ENCODE peak calls at places on chromosomes 2 and 18, in seven cellular contexts. C is fibroblast of lung, N is body of pancreas, O is heart left ventricle, S is kidney, I is endothelial cell of umbilical vein, A is breast epithelium. E is an unnamed sample.

GRCh38 chr2:32825291-32825712 is 121.5 kb upstream of the LTBP1 start:
- DNase-seq in C (peak), N (peak), O (peak), S (no peak), I (peak), A (no peak), E (no peak)

GRCh38 chr2:225010804-225011203 is 31.5 kb downstream of the DOCK10 start:
- DNase-seq in C (peak), N (no peak), O (no peak), S (no peak), I (peak), A (no peak), E (no peak)

GRCh38 chr2:15939854-15940660 is at the start of gene MYCN:
- DNase-seq in C (no peak), N (no peak), O (no peak), S (no peak), I (peak), A (peak), E (no peak)

GRCh38 chr2:120508581-120509041 is 162.7 kb downstream of the INHBB start:
- DNase-seq in C (peak), N (no peak), O (no peak), S (peak), I (peak), A (no peak), E (no peak)

GRCh38 chr18:12307871-12308385 is at the start of gene TUBB6:
- DNase-seq in C (peak), N (peak), O (peak), S (peak), I (peak), A (peak), E (no peak)

GRCh38 chr2:10091182-10091932 is 11.1 kb upstream of the CYS1 start:
- DNase-seq in C (no peak), N (no peak), O (peak), S (peak), I (no peak), A (no peak), E (no peak)

GRCh38 chr2:23803275-23803964 is 123.5 kb downstream of the ATAD2B start:
- DNase-seq in C (peak), N (no peak), O (no peak), S (no peak), I (peak), A (no peak), E (peak)

GRCh38 chr2:143397886-143398614 is 268.8 kb downstream of the ARHGAP15 start:
- DNase-seq in C (peak), N (no peak), O (no peak), S (no peak), I (no peak), A (no peak), E (peak)

GRCh38 chr2:229223107-229223506 is 48.0 kb downstream of the PID1 start:
- DNase-seq in C (no peak), N (no peak), O (no peak), S (no peak), I (no peak), A (no peak), E (no peak)

GRCh38 chr2:3432067-3432466 is 52.6 kb downstream of the TRAPPC12 start:
- DNase-seq in C (no peak), N (no peak), O (no peak), S (no peak), I (no peak), A (no peak), E (no peak)

GRCh38 chr2:159130302-159130701 is 156.2 kb downstream of the WDSUB1 start:
- DNase-seq in C (peak), N (no peak), O (no peak), S (no peak), I (no peak), A (no peak), E (no peak)

GRCh38 chr2:233079953-233080835 is 20.1 kb downstream of the INPP5D start:
- DNase-seq in C (no peak), N (no peak), O (no peak), S (peak), I (no peak), A (no peak), E (no peak)

GRCh38 chr2:161004379-161004778 is 155.8 kb upstream of the TANK start:
- DNase-seq in C (peak), N (no peak), O (no peak), S (no peak), I (peak), A (no peak), E (no peak)

GRCh38 chr2:174842496-174842895 is 78.2 kb upstream of the CHRNA1 start:
- DNase-seq in C (no peak), N (no peak), O (no peak), S (no peak), I (no peak), A (no peak), E (no peak)

GRCh38 chr2:2950403-2950952 is 427.1 kb downstream of the EIPR1 start:
- DNase-seq in C (no peak), N (no peak), O (no peak), S (no peak), I (no peak), A (no peak), E (no peak)

GRCh38 chr2:143586119-143586518 is 456.9 kb downstream of the ARHGAP15 start:
- DNase-seq in C (no peak), N (no peak), O (no peak), S (no peak), I (no peak), A (no peak), E (no peak)

GRCh38 chr2:33116799-33117198 is 170.0 kb downstream of the LTBP1 start:
- DNase-seq in C (no peak), N (no peak), O (no peak), S (no peak), I (no peak), A (no peak), E (no peak)

GRCh38 chr2:128264881-128265607 is 53.6 kb downstream of the HS6ST1 start:
- DNase-seq in C (no peak), N (no peak), O (no peak), S (no peak), I (no peak), A (no peak), E (no peak)

GRCh38 chr2:52260904-52261303 is 1229.0 kb upstream of the NRXN1 start:
- DNase-seq in C (peak), N (no peak), O (no peak), S (no peak), I (no peak), A (no peak), E (no peak)

GRCh38 chr18:3481696-3482210 is 31.8 kb downstream of the TGIF1 start:
- DNase-seq in C (no peak), N (peak), O (no peak), S (no peak), I (peak), A (no peak), E (no peak)

GRCh38 chr2:113175101-113175628 is 1.4 kb downstream of the PSD4 start:
- DNase-seq in C (peak), N (peak), O (no peak), S (peak), I (no peak), A (no peak), E (no peak)

GRCh38 chr18:60552948-60553347 is 180.4 kb upstream of the MC4R start:
- DNase-seq in C (no peak), N (no peak), O (no peak), S (peak), I (no peak), A (no peak), E (no peak)

GRCh38 chr18:48023334-48024008 is 93.0 kb upstream of the SMAD2 start:
- DNase-seq in C (peak), N (peak), O (peak), S (peak), I (peak), A (peak), E (no peak)

GRCh38 chr18:50644807-50645206 is 84.9 kb downstream of the MAPK4 start:
- DNase-seq in C (no peak), N (no peak), O (no peak), S (no peak), I (no peak), A (no peak), E (no peak)

GRCh38 chr2:110688594-110689091 is 10.8 kb upstream of the BUB1 start:
- DNase-seq in C (peak), N (no peak), O (no peak), S (no peak), I (no peak), A (no peak), E (no peak)

GRCh38 chr2:237731663-237732062 is 66.9 kb upstream of the RBM44 start:
- DNase-seq in C (peak), N (no peak), O (no peak), S (peak), I (peak), A (no peak), E (peak)

GRCh38 chr2:13651684-13652131 is 935.0 kb downstream of the TRIB2 start:
- DNase-seq in C (no peak), N (no peak), O (no peak), S (no peak), I (no peak), A (no peak), E (no peak)

DNA sequence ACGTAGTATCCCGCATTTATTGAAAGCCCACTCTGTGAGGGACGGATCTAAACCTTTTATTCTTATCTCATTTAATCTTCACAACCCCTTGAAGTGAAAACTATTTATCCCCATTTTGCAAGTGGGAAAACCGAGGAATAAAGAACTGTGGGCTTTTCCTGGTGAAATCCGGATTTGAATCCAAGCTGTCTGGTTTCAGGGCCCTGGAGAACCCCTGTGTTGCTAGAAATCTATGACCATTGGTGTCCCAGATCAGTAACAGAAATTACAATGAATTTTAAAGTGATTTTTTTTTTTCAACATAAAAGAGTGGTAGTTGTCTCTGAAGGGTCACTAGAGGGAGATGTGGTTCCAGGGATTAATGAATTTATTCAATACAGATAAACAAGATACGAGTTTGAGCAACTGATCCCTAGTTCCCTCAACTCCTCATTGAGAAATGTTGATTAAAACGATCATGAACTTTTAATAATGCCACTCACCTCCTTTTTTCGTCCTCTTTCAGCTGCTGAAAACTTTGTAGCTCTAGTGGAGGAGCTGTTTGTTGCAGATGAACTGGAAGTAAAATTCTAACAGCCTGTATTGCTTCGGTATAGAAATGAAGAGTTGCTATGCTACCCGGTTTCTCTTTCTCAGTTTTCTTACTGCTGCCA is 940 bp downstream of the XRCC5 start:
- DNase-seq in C (peak), N (no peak), O (no peak), S (no peak), I (peak), A (no peak), E (no peak)
- TF ChIP-seq CTCF in C (peak), N (peak), O (peak), S (no peak), I (peak), A (peak), E (peak)

GRCh38 chr2:240335061-240335460 is 100.4 kb upstream of the GPC1 start:
- DNase-seq in C (no peak), N (no peak), O (no peak), S (no peak), I (no peak), A (no peak), E (no peak)
- H3K4me3 ChIP-seq in C (no peak), N (no peak), O (no peak), S (no peak), I (no peak), A (no peak), E (no peak)

GRCh38 chr2:42768706-42769256 is 4.8 kb upstream of the OXER1 start:
- DNase-seq in C (no peak), N (no peak), O (no peak), S (no peak), I (no peak), A (no peak), E (no peak)

GRCh38 chr2:42771546-42772153 is 7.7 kb upstream of the OXER1 start:
- DNase-seq in C (no peak), N (no peak), O (no peak), S (no peak), I (no peak), A (no peak), E (no peak)

GRCh38 chr2:42767899-42768705 is 4.2 kb upstream of the OXER1 start:
- DNase-seq in C (no peak), N (no peak), O (no peak), S (no peak), I (no peak), A (no peak), E (no peak)

GRCh38 chr2:42769583-42770287 is 5.8 kb upstream of the OXER1 start:
- DNase-seq in C (no peak), N (no peak), O (no peak), S (no peak), I (no peak), A (no peak), E (no peak)

DNA sequence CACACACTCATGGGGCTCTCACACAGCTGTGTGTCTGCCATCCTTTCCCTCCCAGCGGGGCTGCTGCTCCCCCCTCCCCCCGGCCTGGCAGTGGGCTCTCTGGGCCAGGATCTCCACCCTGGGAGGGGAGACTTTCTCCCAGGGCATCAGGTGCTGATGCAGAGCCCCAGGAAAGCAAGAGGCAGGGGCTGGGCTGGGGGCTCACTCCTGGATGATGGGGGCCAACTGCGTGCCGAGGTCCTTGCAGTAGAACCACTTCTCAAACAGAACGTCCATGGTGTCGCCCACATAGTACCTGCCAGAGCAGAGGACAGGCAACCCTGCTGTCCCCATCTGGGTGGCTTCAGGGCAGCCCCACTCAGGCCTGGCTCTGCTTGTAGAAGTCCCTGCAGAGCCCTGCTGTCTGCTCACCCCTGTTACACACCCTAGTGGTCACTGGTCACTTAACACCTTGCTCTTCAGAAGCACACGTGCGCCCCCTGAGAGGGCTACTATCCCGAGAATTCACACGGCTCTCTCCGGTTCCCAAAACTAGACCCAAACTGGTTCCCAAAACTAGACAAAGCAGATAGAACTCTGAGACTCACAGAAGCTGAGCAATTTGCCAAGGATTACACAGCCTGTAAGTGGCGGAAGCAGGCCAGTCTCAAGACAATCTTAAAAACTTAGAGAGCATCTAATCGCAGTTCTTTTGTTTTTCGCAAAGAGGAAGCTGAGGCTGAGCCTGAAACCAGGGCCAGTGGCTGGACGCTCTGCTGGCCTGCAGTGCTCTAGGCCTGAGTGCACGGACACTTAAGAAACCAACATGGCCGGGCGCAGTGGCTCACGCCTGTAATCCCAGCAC is 6.6 kb upstream of the OXER1 start:
- DNase-seq in C (peak), N (peak), O (no peak), S (no peak), I (peak), A (no peak), E (no peak)
- TF ChIP-seq CTCF in C (peak), N (peak), O (peak), S (no peak), I (peak), A (no peak), E (peak)

GRCh38 chr2:147223119-147223518 is 621.7 kb upstream of the ACVR2A start:
- DNase-seq in C (no peak), N (no peak), O (no peak), S (no peak), I (no peak), A (no peak), E (no peak)

GRCh38 chr2:147222506-147222905 is 622.3 kb upstream of the ACVR2A start:
- DNase-seq in C (no peak), N (no peak), O (no peak), S (no peak), I (no peak), A (no peak), E (no peak)

GRCh38 chr2:147223553-147223952 is 621.3 kb upstream of the ACVR2A start:
- DNase-seq in C (peak), N (no peak), O (no peak), S (no peak), I (no peak), A (no peak), E (no peak)

GRCh38 chr2:147227313-147227712 is 617.5 kb upstream of the ACVR2A start:
- DNase-seq in C (no peak), N (no peak), O (no peak), S (no peak), I (no peak), A (no peak), E (no peak)

DNA sequence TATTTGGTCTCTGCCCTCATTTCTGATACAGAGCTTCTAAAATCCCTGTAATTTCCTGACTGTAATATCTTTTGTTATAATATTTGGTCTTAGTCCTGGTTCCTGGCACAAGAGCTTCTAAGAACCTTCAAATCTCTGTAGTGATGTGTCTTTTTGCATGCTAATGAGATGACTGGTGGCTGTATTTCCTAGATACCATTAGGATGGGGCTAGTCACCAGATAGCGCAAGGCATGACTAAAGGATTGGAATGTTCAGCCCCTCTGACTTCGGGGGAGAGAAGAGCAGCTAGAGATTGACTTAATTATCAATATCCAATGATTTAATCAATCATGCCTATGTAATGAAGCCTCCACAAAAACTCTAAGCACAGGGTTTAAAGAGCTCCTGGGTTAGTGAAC is 620.8 kb upstream of the ACVR2A start:
- DNase-seq in C (peak), N (no peak), O (no peak), S (no peak), I (no peak), A (no peak), E (no peak)
- H3K4me3 ChIP-seq in C (no peak), N (no peak), O (no peak), S (no peak), I (no peak), A (no peak), E (no peak)

DNA sequence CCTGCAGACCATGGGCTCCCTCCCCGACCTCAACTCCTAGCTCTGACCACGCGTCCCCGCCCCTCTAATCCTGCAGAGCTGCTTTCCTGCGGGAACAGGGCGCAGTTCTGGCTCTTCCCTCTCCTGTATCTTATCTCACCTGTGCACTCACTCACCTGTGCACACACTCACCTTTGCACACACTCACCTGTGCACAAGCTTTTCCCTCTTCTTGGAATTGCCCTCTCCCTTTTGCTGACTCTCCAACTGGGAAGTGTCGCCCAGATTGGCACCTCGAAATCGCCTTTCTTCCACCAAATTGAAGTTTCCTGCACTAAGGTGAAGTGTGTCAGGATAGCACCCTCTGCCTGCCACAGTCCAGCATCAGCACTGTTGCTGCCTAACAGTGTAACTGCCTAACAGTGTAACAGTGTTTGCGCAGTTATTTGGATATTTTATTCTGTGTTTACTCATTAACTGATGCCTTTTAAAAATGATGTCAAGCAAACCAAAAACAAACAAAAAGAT is 585 bp upstream of the CMPK2 start:
- DNase-seq in C (peak), N (peak), O (no peak), S (no peak), I (peak), A (no peak), E (no peak)
- TF ChIP-seq CTCF in C (peak), N (peak), O (peak), S (peak), I (no peak), A (no peak), E (peak)

E was measured in HFF-Myc.